ENCODE peak calls at places on chromosomes 4 and X, in four cellular contexts. V is iPS DF 6.9, W is GM23248, E is PC-3. S is an unnamed sample.

GRCh38 chr4:6308890-6309643 is 39.4 kb downstream of the WFS1 start:
- DNase-seq in V (no peak), E (no peak), W (peak; percentile 22), S (peak; percentile 24)

GRCh38 chrX:150269613-150270254 is 93.4 kb upstream of the MAMLD1 start:
- DNase-seq in V (no peak), E (no peak), W (peak; percentile 3), S (no peak)

GRCh38 chr4:86978709-86979108 is 43.9 kb downstream of the AFF1 start:
- DNase-seq in W (no peak), E (no peak), V (no peak), S (no peak)

GRCh38 chr4:20788266-20788665 is 88.0 kb downstream of the PACRGL start:
- DNase-seq in W (no peak), E (no peak), V (no peak), S (no peak)

GRCh38 chrX:114344756-114345155 is 239.1 kb upstream of the HTR2C start:
- DNase-seq in E (peak; percentile 49), V (no peak), W (peak; percentile 61), S (peak; percentile 1)

GRCh38 chrX:19739683-19740082 is 147.7 kb downstream of the SH3KBP1 start:
- DNase-seq in V (peak; percentile 37), W (peak; percentile 82), E (peak; percentile 86), S (no peak)

GRCh38 chr4:70613893-70614572 is 14.5 kb upstream of the ENAM start:
- DNase-seq in W (peak; percentile 32), V (no peak), E (no peak), S (no peak)

GRCh38 chrX:154596290-154596929 is 11.5 kb downstream of the CTAG1A start:
- DNase-seq in W (peak; percentile 73), V (peak; percentile 43), E (peak; percentile 94), S (no peak)

GRCh38 chrX:71450433-71451106 is 82.3 kb upstream of the OGT start:
- DNase-seq in V (no peak), E (no peak), W (no peak), S (no peak)

GRCh38 chrX:154350429-154351182 is 23.8 kb downstream of the FLNA start:
- DNase-seq in V (no peak), W (peak; percentile 25), E (no peak), S (no peak)

GRCh38 chr4:101345596-101346311 is 1.6 kb downstream of the PPP3CA start:
- DNase-seq in E (peak; percentile 36), V (no peak), W (peak; percentile 69), S (peak; percentile 56)

GRCh38 chr4:907691-908437 is 24.3 kb downstream of the GAK start:
- DNase-seq in W (no peak), E (no peak), V (no peak), S (no peak)

GRCh38 chrX:96433409-96434122 is 251.1 kb upstream of the DIAPH2 start:
- DNase-seq in E (no peak), W (no peak), V (no peak), S (no peak)

GRCh38 chr4:99945718-99946345 is 586 bp downstream of the DNAJB14 start:
- DNase-seq in E (peak; percentile 15), W (peak; percentile 67), V (no peak), S (no peak)

GRCh38 chr4:1170805-1171305 is 1.5 kb downstream of the SPON2 start:
- DNase-seq in W (no peak), E (no peak), V (no peak), S (no peak)

GRCh38 chrX:46569621-46570020 is 3.9 kb upstream of the CHST7 start:
- DNase-seq in V (no peak), W (no peak), E (no peak), S (no peak)

GRCh38 chr4:157810137-157810774 is 362.6 kb downstream of the GASK1B start:
- DNase-seq in V (no peak), E (no peak), W (no peak), S (no peak)

GRCh38 chr4:80529021-80529420 is 193.5 kb downstream of the CFAP299 start:
- DNase-seq in E (no peak), W (no peak), V (no peak), S (no peak)

GRCh38 chrX:25003066-25003849 is 12.5 kb downstream of the ARX start:
- DNase-seq in V (no peak), W (no peak), E (no peak), S (no peak)

GRCh38 chrX:25001808-25002657 is 13.7 kb downstream of the ARX start:
- DNase-seq in E (no peak), W (no peak), V (no peak), S (no peak)

GRCh38 chrX:24996096-24996709 is 19.6 kb downstream of the ARX start:
- DNase-seq in V (no peak), W (no peak), E (no peak), S (no peak)

GRCh38 chrX:25002658-25003015 is 13.1 kb downstream of the ARX start:
- DNase-seq in E (no peak), W (no peak), V (no peak), S (no peak)

GRCh38 chrX:24999501-24999900 is 16.3 kb downstream of the ARX start:
- DNase-seq in V (no peak), W (no peak), E (no peak), S (no peak)
- H3K27me3 ChIP-seq in V (peaks cover 20% of the 10 kb centered on the region), W (peaks cover 7% of the 10 kb centered on the region), E (peaks cover 19% of the 10 kb centered on the region), S (no peaks in the 10 kb centered on the region)

DNA sequence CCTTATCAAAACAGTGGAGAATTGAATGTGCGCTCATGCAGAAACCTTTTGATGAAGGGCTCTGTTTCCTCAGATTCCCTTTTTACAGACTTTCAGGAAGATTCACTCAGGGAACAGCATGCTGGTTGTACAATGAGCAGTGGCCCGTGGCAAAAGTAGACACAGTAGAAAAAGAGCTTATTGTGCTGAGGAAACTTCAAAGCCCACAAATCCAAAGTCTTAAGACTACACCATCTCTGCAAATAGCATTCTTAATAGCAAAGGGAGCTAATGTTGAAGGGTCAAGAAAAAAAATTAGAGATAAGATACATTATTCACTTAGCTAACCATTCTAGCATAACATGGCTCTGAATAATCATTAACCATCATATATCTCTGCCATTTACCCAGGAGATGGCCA is 859.0 kb downstream of the PDHA2 start:
- DNase-seq in E (no peak), W (no peak), V (no peak), S (no peak)
- H3K9me3 ChIP-seq in E (no peaks in the 10 kb centered on the region), W (peaks cover 3% of the 10 kb centered on the region), V (no peaks in the 10 kb centered on the region), S (no peaks in the 10 kb centered on the region)

DNA sequence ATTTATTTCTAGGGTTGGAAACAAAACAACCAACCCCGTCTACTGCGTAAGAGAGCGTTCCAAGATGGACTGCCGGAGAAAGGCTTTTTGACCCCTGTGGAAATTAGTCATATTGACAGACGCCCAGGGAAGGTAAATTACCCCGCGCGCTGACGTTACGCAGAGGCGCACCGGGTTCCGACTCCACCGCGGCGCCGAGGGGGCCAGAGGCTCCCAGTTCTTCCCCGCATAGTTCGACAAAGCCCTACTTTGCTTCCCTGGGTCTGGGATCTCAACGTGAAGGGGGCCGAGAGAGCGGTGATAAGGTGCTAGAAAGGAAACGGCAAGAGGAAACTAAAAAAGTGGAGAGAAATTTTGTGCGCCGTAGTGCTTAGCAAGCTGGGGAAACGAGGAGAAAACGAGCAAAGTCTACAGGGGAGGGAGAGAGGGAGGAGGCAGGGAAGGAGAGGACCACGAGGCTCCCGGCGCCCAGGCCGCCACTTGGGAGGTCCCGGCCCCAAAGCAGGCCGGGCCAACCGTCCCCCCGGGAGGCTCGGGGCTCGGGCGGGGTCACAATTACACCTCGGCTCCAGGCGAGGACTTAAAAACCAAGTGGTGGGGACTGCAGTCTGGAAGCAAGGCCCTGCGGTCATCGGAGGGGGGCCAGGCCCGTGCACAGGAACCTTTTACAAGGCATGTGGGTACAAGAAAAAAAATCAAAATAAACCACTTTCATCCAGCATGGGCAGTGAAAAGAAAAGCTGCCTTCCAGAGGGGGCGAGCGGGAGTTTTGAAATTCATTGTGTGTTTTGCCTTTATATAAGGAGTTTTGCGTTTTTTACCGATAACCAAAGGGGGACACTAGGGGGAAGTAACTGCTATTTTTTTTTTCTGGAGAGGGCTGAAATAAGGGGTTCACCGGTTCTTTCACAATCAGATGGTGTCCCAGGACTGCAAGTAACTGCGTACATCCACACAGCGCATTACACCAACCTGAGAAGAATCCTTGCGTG is 13.1 kb downstream of the HAND2 start:
- DNase-seq in W (no peak), V (no peak), E (no peak), S (no peak)
- H3K27me3 ChIP-seq in W (no peaks in the 10 kb centered on the region), V (peaks cover 98% of the 10 kb centered on the region), E (peaks cover 6% of the 10 kb centered on the region), S (peaks cover 11% of the 10 kb centered on the region)

DNA sequence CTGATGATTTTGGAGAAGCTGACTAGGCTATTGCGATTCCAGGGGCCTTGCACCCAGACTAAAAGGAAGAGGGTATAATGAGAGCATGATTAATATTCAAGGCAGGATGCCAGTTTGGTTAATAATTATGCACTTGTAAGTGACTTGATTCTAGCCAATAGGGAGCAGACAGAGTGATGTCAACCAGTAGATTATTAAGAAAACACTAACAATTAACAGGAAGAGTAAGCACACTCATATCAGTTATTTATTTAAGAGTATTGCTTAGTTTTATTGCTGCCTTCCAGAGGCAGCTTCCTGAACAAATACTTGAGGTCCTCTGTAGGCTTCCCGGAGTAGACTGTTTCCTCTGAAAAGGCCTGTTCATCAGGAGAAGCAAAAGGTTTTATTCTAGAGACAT is 129.2 kb upstream of the AFF2 start:
- DNase-seq in V (no peak), W (no peak), E (no peak), S (no peak)
- H3K9me3 ChIP-seq in V (no peaks in the 10 kb centered on the region), W (no peaks in the 10 kb centered on the region), E (no peaks in the 10 kb centered on the region), S (no peaks in the 10 kb centered on the region)